ENCODE peak calls at places on chromosomes 16 and 17, in eight cellular contexts. J, Q, R, O, A, P, D and L are unnamed samples.

GRCh38 chr17:10421946-10422542 is at the start of gene MYH8:
- DNase-seq in J (no peak), Q (no peak), R (no peak), A (no peak), O (no peak), D (no peak), P (no peak), L (no peak)

GRCh38 chr17:19647697-19648474 is 665 bp upstream of the ALDH3A2 start:
- DNase-seq in P (peak), D (peak), O (no peak), A (peak), Q (peak), R (peak), J (peak), L (peak)

GRCh38 chr16:48535831-48536599 is 74.0 kb downstream of the N4BP1 start:
- DNase-seq in Q (no peak), J (peak), R (peak), A (peak), P (peak), D (no peak), O (no peak), L (peak)

GRCh38 chr17:76452646-76453430 is at the start of gene UBE2O:
- DNase-seq in R (no peak), O (peak), D (peak), Q (peak), A (peak), J (peak), P (peak), L (peak)

GRCh38 chr16:79163666-79164377 is 436.7 kb downstream of the MAF start:
- DNase-seq in O (no peak), Q (no peak), A (no peak), D (peak), J (no peak), P (peak), R (no peak), L (no peak)

GRCh38 chr17:8894673-8895578 is 27.5 kb upstream of the PIK3R6 start:
- DNase-seq in J (peak), Q (peak), R (peak), A (peak), O (peak), D (peak), P (peak), L (peak)

GRCh38 chr16:25110392-25110947 is 1.1 kb upstream of the LCMT1 start:
- DNase-seq in J (no peak), A (no peak), Q (no peak), P (peak), R (no peak), D (no peak), O (no peak), L (no peak)

GRCh38 chr16:143047-143446 is 4.6 kb upstream of the NPRL3 start:
- DNase-seq in R (no peak), P (no peak), O (peak), Q (no peak), D (no peak), J (no peak), A (no peak), L (no peak)

GRCh38 chr16:5498562-5498961 is 401.0 kb upstream of the EEF2KMT start:
- DNase-seq in O (no peak), A (no peak), D (no peak), R (no peak), Q (no peak), P (no peak), J (no peak), L (no peak)

GRCh38 chr16:77825196-77825595 is 36.8 kb downstream of the VAT1L start:
- DNase-seq in J (no peak), Q (no peak), P (no peak), O (no peak), A (no peak), R (no peak), D (no peak), L (no peak)

GRCh38 chr16:75938818-75939217 is 212.5 kb upstream of the CPHXL start:
- DNase-seq in R (no peak), O (no peak), A (no peak), D (no peak), Q (no peak), J (peak), P (no peak), L (no peak)

GRCh38 chr16:29290631-29291247 is 115.8 kb downstream of the NPIPB11 start:
- DNase-seq in R (peak), A (peak), D (peak), P (peak), J (peak), Q (peak), O (peak), L (peak)

GRCh38 chr17:77286641-77287431 is 146.1 kb downstream of the SEC14L1 start:
- DNase-seq in O (no peak), D (no peak), J (peak), A (no peak), R (no peak), P (peak), Q (peak), L (no peak)

GRCh38 chr16:57316390-57317017 is 32.0 kb upstream of the PLLP start:
- DNase-seq in D (no peak), R (no peak), J (peak), P (no peak), Q (no peak), O (peak), A (no peak), L (peak)

GRCh38 chr17:67253379-67253778 is 8.4 kb upstream of the HELZ start:
- DNase-seq in D (no peak), P (no peak), O (no peak), J (peak), A (no peak), Q (no peak), R (no peak), L (no peak)

GRCh38 chr16:79171504-79172240 is 428.9 kb downstream of the MAF start:
- DNase-seq in D (no peak), A (no peak), O (no peak), J (no peak), R (no peak), P (no peak), Q (no peak), L (no peak)

GRCh38 chr17:81701288-81702071 is 1.7 kb upstream of the MRPL12 start:
- DNase-seq in D (no peak), R (no peak), P (no peak), O (peak), A (no peak), Q (no peak), J (no peak), L (no peak)

GRCh38 chr17:81711814-81712467 is at the start of gene SLC25A10:
- DNase-seq in Q (no peak), D (peak), R (no peak), A (peak), O (peak), J (peak), P (peak), L (peak)

GRCh38 chr16:88071908-88072307 is 120.7 kb downstream of the BANP start:
- DNase-seq in Q (no peak), R (no peak), A (no peak), P (no peak), O (no peak), J (no peak), D (no peak), L (no peak)
- TF ChIP-seq POLR2A in Q (no peak), R (no peak), A (no peak), P (no peak), O (no peak), J (no peak), D (no peak), L (no peak)

GRCh38 chr17:78706271-78706915 is 75.7 kb downstream of the CYTH1 start:
- DNase-seq in R (peak), O (no peak), Q (peak), D (peak), A (no peak), P (peak), J (peak), L (no peak)
- TF ChIP-seq POLR2A in R (peak), O (no peak), Q (no peak), D (no peak), A (no peak), P (no peak), J (no peak), L (no peak)

GRCh38 chr17:1449412-1449967 is 6.5 kb downstream of the CRK start:
- DNase-seq in O (no peak), A (no peak), D (no peak), R (no peak), J (no peak), Q (no peak), P (no peak), L (no peak)

GRCh38 chr17:1455748-1456599 is at the start of gene CRK:
- DNase-seq in A (peak), Q (peak), P (peak), R (peak), D (peak), J (peak), O (peak), L (peak)

GRCh38 chr17:1455291-1455747 is 713 bp downstream of the CRK start:
- DNase-seq in Q (peak), A (no peak), O (peak), P (peak), D (peak), J (peak), R (no peak), L (peak)

GRCh38 chr17:1452836-1453235 is 3.2 kb downstream of the CRK start:
- DNase-seq in P (no peak), R (no peak), O (no peak), A (no peak), J (no peak), Q (no peak), D (no peak), L (peak)

DNA sequence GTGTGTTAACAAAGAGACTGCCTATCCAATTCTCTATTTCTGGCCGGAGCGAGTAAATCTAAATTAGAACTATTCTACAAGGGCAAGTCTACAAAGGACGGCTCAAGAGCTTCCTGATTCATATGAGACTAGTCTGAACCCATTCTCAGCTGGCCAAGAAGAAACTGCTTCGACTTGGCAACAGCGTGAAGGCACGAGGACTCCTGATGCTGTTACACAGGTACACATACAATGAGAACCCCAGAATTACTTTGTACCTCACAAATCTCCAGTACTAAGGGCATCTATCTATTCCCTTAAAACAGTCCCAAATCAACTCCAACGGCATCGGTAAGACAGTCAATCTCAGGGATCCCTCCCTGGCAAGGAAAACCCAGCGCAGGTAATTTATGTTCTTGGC is 1.5 kb downstream of the CRK start:
- DNase-seq in O (no peak), D (no peak), Q (no peak), R (no peak), A (no peak), P (no peak), J (no peak), L (no peak)
- TF ChIP-seq POLR2A in O (no peak), D (no peak), Q (no peak), R (no peak), A (no peak), P (no peak), J (no peak), L (no peak)

GRCh38 chr16:15650019-15650697 is at the start of gene NDE1:
- DNase-seq in P (peak), A (peak), R (no peak), D (peak), J (peak), O (peak), Q (peak), L (peak)
- TF ChIP-seq POLR2A in P (peak), A (peak), R (peak), D (peak), J (peak), O (peak), Q (no peak), L (no peak)

GRCh38 chr16:19809693-19810092 is 75.0 kb downstream of the GPRC5B start:
- DNase-seq in P (no peak), A (no peak), D (no peak), Q (no peak), O (no peak), J (no peak), R (no peak), L (no peak)

GRCh38 chr16:19809121-19809635 is 75.5 kb downstream of the GPRC5B start:
- DNase-seq in R (no peak), J (peak), D (no peak), A (no peak), P (no peak), Q (peak), O (no peak), L (no peak)

GRCh38 chr16:19805459-19806160 is 79.0 kb downstream of the GPRC5B start:
- DNase-seq in Q (no peak), P (no peak), A (no peak), J (no peak), R (no peak), O (no peak), D (no peak), L (no peak)

GRCh38 chr16:19810817-19811731 is 73.6 kb downstream of the GPRC5B start:
- DNase-seq in P (no peak), J (peak), A (no peak), Q (no peak), R (no peak), D (no peak), O (no peak), L (no peak)

DNA sequence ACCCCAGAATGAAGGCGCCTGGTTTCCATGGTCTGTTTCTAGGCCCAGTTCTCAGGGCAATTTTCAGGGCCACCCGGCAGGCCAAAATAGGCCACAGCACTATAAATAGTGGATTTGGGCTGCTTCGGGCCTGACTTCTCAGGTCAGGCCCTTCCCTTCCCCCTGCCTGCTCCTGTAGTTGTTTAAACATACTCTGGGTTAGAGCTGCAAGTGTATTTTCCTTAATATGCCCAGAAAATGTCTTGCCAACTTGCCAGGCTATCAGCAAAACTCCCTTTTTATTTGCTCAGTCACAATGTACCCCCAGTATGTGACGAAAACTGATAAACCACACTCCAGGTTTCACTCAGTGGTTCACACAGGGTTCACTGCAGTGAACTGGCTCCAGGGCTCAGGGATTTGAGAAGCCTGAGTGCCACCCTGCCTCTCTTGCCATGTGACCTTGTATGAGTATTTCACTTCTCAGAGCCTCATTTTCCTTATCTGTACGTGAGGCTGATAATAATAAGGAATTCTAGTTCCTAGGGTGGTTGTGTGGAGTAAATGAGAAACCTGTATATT is 76.5 kb downstream of the GPRC5B start:
- DNase-seq in D (no peak), R (peak), A (no peak), P (no peak), J (no peak), O (no peak), Q (no peak), L (peak)
- TF ChIP-seq POLR2A in D (no peak), R (no peak), A (no peak), P (no peak), J (no peak), O (no peak), Q (no peak), L (no peak)

GRCh38 chr17:48726182-48726915 is 2.2 kb downstream of the HOXB13 start:
- DNase-seq in J (no peak), R (no peak), O (no peak), P (no peak), Q (no peak), A (no peak), D (no peak), L (no peak)
- TF ChIP-seq POLR2A in J (no peak), R (no peak), O (no peak), P (no peak), Q (no peak), A (no peak), D (no peak), L (no peak)

GRCh38 chr17:40121886-40122465 is at the start of gene MSL1:
- DNase-seq in Q (peak), R (no peak), P (peak), A (peak), O (peak), D (peak), J (peak), L (peak)

GRCh38 chr17:40123811-40124114 is 2.0 kb downstream of the MSL1 start:
- DNase-seq in O (no peak), D (no peak), R (no peak), A (no peak), J (no peak), P (no peak), Q (no peak), L (no peak)

GRCh38 chr17:40122944-40123810 is 1.4 kb downstream of the MSL1 start:
- DNase-seq in O (peak), J (peak), P (peak), R (no peak), Q (no peak), D (no peak), A (no peak), L (peak)

GRCh38 chr17:40122466-40122943 is 734 bp downstream of the MSL1 start:
- DNase-seq in J (peak), P (peak), O (peak), D (peak), Q (no peak), R (no peak), A (no peak), L (no peak)

GRCh38 chr17:40121191-40121885 is 433 bp upstream of the MSL1 start:
- DNase-seq in P (peak), O (peak), R (no peak), D (no peak), J (peak), A (no peak), Q (no peak), L (peak)
- TF ChIP-seq POLR2A in P (peak), O (no peak), R (no peak), D (no peak), J (peak), A (no peak), Q (no peak), L (no peak)

DNA sequence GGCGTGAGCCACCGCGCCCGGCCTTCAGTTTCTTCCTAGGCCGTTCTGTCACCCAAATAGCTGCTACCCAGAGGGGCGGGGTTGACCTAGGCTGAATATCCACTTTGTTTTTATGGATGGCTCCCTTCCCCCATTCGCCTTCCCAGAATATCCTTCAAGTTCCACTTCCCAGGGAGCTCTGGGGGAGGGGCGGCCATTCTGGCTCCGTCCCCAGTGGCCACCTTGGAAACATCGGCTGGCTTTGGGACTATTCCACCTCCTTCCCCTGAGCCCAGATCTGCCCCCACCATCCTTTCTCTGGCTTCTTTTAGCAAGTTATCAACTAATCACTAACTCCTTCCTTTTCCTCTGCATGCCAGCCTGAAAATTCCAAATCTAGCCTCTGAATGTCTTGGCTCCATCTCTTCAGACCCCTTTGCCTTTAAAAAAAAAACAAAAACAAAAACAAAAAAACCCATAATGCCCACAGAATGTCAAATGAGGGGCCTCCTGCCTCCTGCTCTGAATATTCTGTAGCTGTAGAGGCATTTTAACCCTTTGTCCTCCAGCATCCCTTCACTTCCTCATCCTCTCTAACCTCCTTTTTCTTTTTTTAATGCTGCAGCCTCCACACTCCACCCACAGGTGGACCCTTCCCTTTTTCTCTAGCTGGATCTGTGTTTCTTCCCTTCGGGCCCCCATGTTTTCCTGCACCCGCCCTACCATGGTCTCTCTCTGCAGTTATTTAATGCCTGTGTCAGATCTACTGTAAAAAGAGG is 6.4 kb downstream of the ATP1B2 start:
- DNase-seq in R (no peak), Q (no peak), J (no peak), A (no peak), O (no peak), P (peak), D (no peak), L (peak)
- TF ChIP-seq POLR2A in R (no peak), Q (no peak), J (no peak), A (no peak), O (no peak), P (no peak), D (no peak), L (no peak)

DNA sequence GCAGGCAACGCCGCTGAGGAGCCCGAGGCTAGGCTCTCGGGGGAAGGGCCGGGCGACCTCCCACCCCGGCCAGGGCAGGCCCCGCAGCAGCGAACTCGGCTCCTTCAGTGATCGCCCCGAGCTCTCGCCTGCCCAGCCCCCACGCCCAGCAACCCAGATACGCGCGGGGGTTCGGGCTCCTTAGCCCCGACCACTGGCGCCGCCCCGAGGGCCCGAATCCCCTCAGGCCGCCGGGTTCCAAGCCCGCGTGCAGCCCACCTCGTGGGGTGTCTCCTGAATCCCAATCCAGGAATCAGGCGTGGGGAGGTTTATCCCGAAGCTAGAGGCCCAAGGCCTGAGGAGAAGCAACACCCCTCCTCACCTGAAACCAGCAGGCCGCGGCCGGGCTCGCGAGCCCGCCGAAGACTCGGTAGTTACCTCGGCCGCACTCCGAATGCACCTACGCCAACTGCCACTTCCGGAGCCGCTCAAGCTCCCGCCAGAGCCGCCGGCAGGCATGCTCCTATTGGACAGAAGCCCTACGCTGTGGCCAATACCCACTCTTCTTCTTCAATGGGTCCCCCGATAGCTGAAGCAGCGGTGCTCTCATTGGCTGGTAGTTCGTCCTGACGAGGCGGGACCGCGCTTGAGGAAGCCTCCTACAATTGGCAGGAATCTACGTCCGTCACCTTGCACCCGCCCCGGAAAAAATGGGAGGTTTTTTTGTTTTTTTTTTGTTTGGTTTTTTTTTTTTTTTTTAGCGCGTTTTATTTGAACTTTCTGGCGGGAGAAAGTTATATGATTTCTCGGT is at the start of gene RFWD3:
- DNase-seq in A (peak), R (peak), Q (peak), O (peak), P (peak), J (peak), D (peak), L (peak)
- TF ChIP-seq POLR2A in A (peak), R (peak), Q (no peak), O (peak), P (peak), J (peak), D (peak), L (peak)